ENCODE peak calls at places on chromosome 17, in eight cellular contexts. One of them, this sample, is unnamed.

GRCh38 chr17:10870651-10871050 is 32.8 kb upstream of the PIRT start:
- DNase-seq in WTC11: no peak
- DNase-seq in BJ: no peak
- DNase-seq in nephron progenitor cell: no peak
- DNase-seq in PC-9: no peak
- DNase-seq in GM10248: no peak
- DNase-seq in heart left ventricle: no peak
- DNase-seq in activated B cell treated with CpG ODN at 0.5 μM for 24 hours: no peak
- DNase-seq in this sample: no peak

GRCh38 chr17:56679148-56679766 is 85.8 kb downstream of the NOG start:
- DNase-seq in activated B cell treated with CpG ODN at 0.5 μM for 24 hours: no peak
- DNase-seq in GM10248: peak
- DNase-seq in heart left ventricle: no peak
- DNase-seq in nephron progenitor cell: peak
- DNase-seq in BJ: no peak
- DNase-seq in WTC11: no peak
- DNase-seq in PC-9: no peak
- DNase-seq in this sample: peak

GRCh38 chr17:7841309-7841621 is 7.2 kb downstream of the KDM6B start:
- DNase-seq in BJ: no peak
- DNase-seq in activated B cell treated with CpG ODN at 0.5 μM for 24 hours: no peak
- DNase-seq in GM10248: no peak
- DNase-seq in WTC11: no peak
- DNase-seq in PC-9: no peak
- DNase-seq in nephron progenitor cell: no peak
- DNase-seq in heart left ventricle: no peak
- DNase-seq in this sample: no peak

GRCh38 chr17:68861602-68862001 is 93.6 kb downstream of the ABCA8 start:
- DNase-seq in PC-9: no peak
- DNase-seq in WTC11: no peak
- DNase-seq in nephron progenitor cell: no peak
- DNase-seq in activated B cell treated with CpG ODN at 0.5 μM for 24 hours: no peak
- DNase-seq in GM10248: no peak
- DNase-seq in heart left ventricle: no peak
- DNase-seq in BJ: no peak
- DNase-seq in this sample: no peak

GRCh38 chr17:57943140-57943539 is 12.1 kb downstream of the CUEDC1 start:
- DNase-seq in GM10248: no peak
- DNase-seq in activated B cell treated with CpG ODN at 0.5 μM for 24 hours: no peak
- DNase-seq in BJ: peak
- DNase-seq in nephron progenitor cell: no peak
- DNase-seq in WTC11: no peak
- DNase-seq in PC-9: peak
- DNase-seq in heart left ventricle: no peak
- DNase-seq in this sample: no peak

GRCh38 chr17:51346218-51346982 is 86.1 kb downstream of the UTP18 start:
- DNase-seq in nephron progenitor cell: no peak
- DNase-seq in PC-9: no peak
- DNase-seq in heart left ventricle: no peak
- DNase-seq in WTC11: no peak
- DNase-seq in BJ: no peak
- DNase-seq in activated B cell treated with CpG ODN at 0.5 μM for 24 hours: no peak
- DNase-seq in GM10248: no peak
- DNase-seq in this sample: no peak

GRCh38 chr17:77151236-77151635 is 10.5 kb downstream of the SEC14L1 start:
- DNase-seq in activated B cell treated with CpG ODN at 0.5 μM for 24 hours: no peak
- DNase-seq in heart left ventricle: no peak
- DNase-seq in nephron progenitor cell: no peak
- DNase-seq in GM10248: no peak
- DNase-seq in WTC11: no peak
- DNase-seq in PC-9: no peak
- DNase-seq in BJ: no peak
- DNase-seq in this sample: no peak

GRCh38 chr17:67260051-67260987 is 15.3 kb upstream of the HELZ start:
- DNase-seq in GM10248: no peak
- DNase-seq in nephron progenitor cell: no peak
- DNase-seq in WTC11: no peak
- DNase-seq in BJ: peak
- DNase-seq in activated B cell treated with CpG ODN at 0.5 μM for 24 hours: no peak
- DNase-seq in heart left ventricle: no peak
- DNase-seq in PC-9: no peak
- DNase-seq in this sample: no peak

GRCh38 chr17:3260163-3260562 is 38.0 kb downstream of the OR3A1 start:
- DNase-seq in heart left ventricle: no peak
- DNase-seq in BJ: no peak
- DNase-seq in GM10248: no peak
- DNase-seq in WTC11: no peak
- DNase-seq in nephron progenitor cell: no peak
- DNase-seq in PC-9: no peak
- DNase-seq in activated B cell treated with CpG ODN at 0.5 μM for 24 hours: no peak
- DNase-seq in this sample: no peak

GRCh38 chr17:29977836-29978235 is 36.4 kb downstream of the EFCAB5 start:
- DNase-seq in BJ: peak
- DNase-seq in PC-9: no peak
- DNase-seq in WTC11: no peak
- DNase-seq in GM10248: no peak
- DNase-seq in heart left ventricle: no peak
- DNase-seq in activated B cell treated with CpG ODN at 0.5 μM for 24 hours: no peak
- DNase-seq in nephron progenitor cell: no peak
- DNase-seq in this sample: no peak

GRCh38 chr17:44223574-44224046 is 4.1 kb upstream of the UBTF start:
- DNase-seq in GM10248: no peak
- DNase-seq in activated B cell treated with CpG ODN at 0.5 μM for 24 hours: no peak
- DNase-seq in PC-9: no peak
- DNase-seq in nephron progenitor cell: no peak
- DNase-seq in heart left ventricle: no peak
- DNase-seq in BJ: no peak
- DNase-seq in WTC11: no peak
- DNase-seq in this sample: no peak

GRCh38 chr17:79530361-79531105 is 80.3 kb downstream of the RBFOX3 start:
- DNase-seq in GM10248: no peak
- DNase-seq in nephron progenitor cell: no peak
- DNase-seq in heart left ventricle: peak
- DNase-seq in activated B cell treated with CpG ODN at 0.5 μM for 24 hours: no peak
- DNase-seq in BJ: no peak
- DNase-seq in WTC11: no peak
- DNase-seq in PC-9: no peak
- DNase-seq in this sample: no peak

GRCh38 chr17:42525221-42525620 is 10.8 kb upstream of the NAGLU start:
- DNase-seq in GM10248: no peak
- DNase-seq in nephron progenitor cell: no peak
- DNase-seq in BJ: peak
- DNase-seq in heart left ventricle: no peak
- DNase-seq in WTC11: no peak
- DNase-seq in activated B cell treated with CpG ODN at 0.5 μM for 24 hours: no peak
- DNase-seq in PC-9: no peak
- DNase-seq in this sample: no peak

GRCh38 chr17:62854026-62854425 is 45.9 kb upstream of the MARCHF10 start:
- DNase-seq in GM10248: no peak
- DNase-seq in PC-9: no peak
- DNase-seq in heart left ventricle: no peak
- DNase-seq in BJ: peak
- DNase-seq in activated B cell treated with CpG ODN at 0.5 μM for 24 hours: no peak
- DNase-seq in WTC11: no peak
- DNase-seq in nephron progenitor cell: no peak
- DNase-seq in this sample: no peak

GRCh38 chr17:47945080-47945479 is 3.7 kb downstream of the PNPO start:
- DNase-seq in heart left ventricle: no peak
- DNase-seq in nephron progenitor cell: no peak
- DNase-seq in PC-9: no peak
- DNase-seq in activated B cell treated with CpG ODN at 0.5 μM for 24 hours: no peak
- DNase-seq in BJ: no peak
- DNase-seq in WTC11: no peak
- DNase-seq in GM10248: no peak
- DNase-seq in this sample: peak

GRCh38 chr17:47942568-47942967 is 1.2 kb downstream of the PNPO start:
- DNase-seq in PC-9: no peak
- DNase-seq in heart left ventricle: no peak
- DNase-seq in GM10248: no peak
- DNase-seq in WTC11: no peak
- DNase-seq in BJ: no peak
- DNase-seq in activated B cell treated with CpG ODN at 0.5 μM for 24 hours: no peak
- DNase-seq in nephron progenitor cell: no peak
- DNase-seq in this sample: no peak

GRCh38 chr17:47937915-47938314 is 3.5 kb upstream of the PNPO start:
- DNase-seq in GM10248: no peak
- DNase-seq in activated B cell treated with CpG ODN at 0.5 μM for 24 hours: no peak
- DNase-seq in heart left ventricle: no peak
- DNase-seq in nephron progenitor cell: no peak
- DNase-seq in WTC11: no peak
- DNase-seq in PC-9: no peak
- DNase-seq in BJ: no peak
- DNase-seq in this sample: no peak

GRCh38 chr17:47941998-47942490 is 673 bp downstream of the PNPO start:
- DNase-seq in activated B cell treated with CpG ODN at 0.5 μM for 24 hours: no peak
- DNase-seq in nephron progenitor cell: no peak
- DNase-seq in GM10248: no peak
- DNase-seq in BJ: no peak
- DNase-seq in PC-9: no peak
- DNase-seq in WTC11: no peak
- DNase-seq in heart left ventricle: no peak
- DNase-seq in this sample: peak

DNA sequence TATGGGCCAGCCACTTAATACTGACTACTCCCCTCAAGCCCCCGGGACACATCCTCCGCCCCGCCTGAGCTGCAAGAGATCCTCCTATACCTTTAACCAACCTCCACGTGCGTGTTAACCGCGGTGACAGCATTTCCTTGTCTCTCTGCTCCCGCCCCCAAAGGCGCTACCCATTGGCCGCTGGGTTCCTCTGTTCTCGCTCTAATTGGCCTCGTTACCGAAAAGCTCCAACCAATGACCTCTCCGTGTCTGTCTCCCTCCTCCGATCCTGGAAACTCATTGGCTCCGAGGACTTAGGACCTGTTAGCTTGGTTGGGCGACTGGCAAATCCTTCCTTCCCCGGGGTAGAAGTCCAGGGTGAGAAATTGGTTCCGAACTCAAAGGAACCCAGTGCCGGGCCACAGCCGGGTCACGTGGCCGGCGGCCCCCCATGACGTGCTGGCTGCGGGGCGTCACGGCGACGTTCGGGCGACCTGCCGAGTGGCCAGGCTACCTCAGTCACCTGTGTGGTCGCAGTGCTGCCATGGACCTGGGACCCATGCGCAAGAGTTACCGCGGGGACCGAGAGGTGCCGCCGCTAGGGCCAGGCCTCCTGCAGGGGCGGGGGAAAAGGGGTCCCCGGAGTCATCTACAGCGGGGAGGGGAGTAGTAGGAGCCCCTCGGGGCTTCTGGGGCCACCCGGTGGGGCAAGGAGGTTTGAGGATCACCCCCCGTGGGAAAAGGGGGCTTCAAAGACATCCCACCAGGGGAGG is at the start of gene PNPO:
- DNase-seq in heart left ventricle: peak
- DNase-seq in GM10248: peak
- DNase-seq in nephron progenitor cell: peak
- DNase-seq in PC-9: peak
- DNase-seq in WTC11: peak
- DNase-seq in BJ: peak
- DNase-seq in activated B cell treated with CpG ODN at 0.5 μM for 24 hours: peak
- DNase-seq in this sample: peak
- TF ChIP-seq CTCF in heart left ventricle: peak
- TF ChIP-seq CTCF in GM10248: no peak
- TF ChIP-seq CTCF in nephron progenitor cell: no peak
- TF ChIP-seq CTCF in PC-9: no peak
- TF ChIP-seq CTCF in WTC11: no peak
- TF ChIP-seq CTCF in BJ: peak
- TF ChIP-seq CTCF in activated B cell treated with CpG ODN at 0.5 μM for 24 hours: no peak
- TF ChIP-seq CTCF in this sample: no peak

GRCh38 chr17:15029469-15029868 is 235.7 kb downstream of the PMP22 start:
- DNase-seq in PC-9: no peak
- DNase-seq in nephron progenitor cell: no peak
- DNase-seq in activated B cell treated with CpG ODN at 0.5 μM for 24 hours: no peak
- DNase-seq in WTC11: no peak
- DNase-seq in BJ: no peak
- DNase-seq in GM10248: no peak
- DNase-seq in heart left ventricle: no peak
- DNase-seq in this sample: no peak
- TF ChIP-seq CTCF in PC-9: no peak
- TF ChIP-seq CTCF in nephron progenitor cell: no peak
- TF ChIP-seq CTCF in activated B cell treated with CpG ODN at 0.5 μM for 24 hours: no peak
- TF ChIP-seq CTCF in WTC11: no peak
- TF ChIP-seq CTCF in BJ: no peak
- TF ChIP-seq CTCF in GM10248: no peak
- TF ChIP-seq CTCF in heart left ventricle: no peak
- TF ChIP-seq CTCF in this sample: no peak

GRCh38 chr17:60640503-60640902 is 37.1 kb upstream of the BCAS3 start:
- DNase-seq in nephron progenitor cell: no peak
- DNase-seq in BJ: no peak
- DNase-seq in heart left ventricle: no peak
- DNase-seq in GM10248: no peak
- DNase-seq in WTC11: no peak
- DNase-seq in PC-9: peak
- DNase-seq in activated B cell treated with CpG ODN at 0.5 μM for 24 hours: no peak
- DNase-seq in this sample: no peak
- TF ChIP-seq CTCF in nephron progenitor cell: peak
- TF ChIP-seq CTCF in BJ: peak
- TF ChIP-seq CTCF in heart left ventricle: peak
- TF ChIP-seq CTCF in GM10248: peak
- TF ChIP-seq CTCF in WTC11: peak
- TF ChIP-seq CTCF in PC-9: peak
- TF ChIP-seq CTCF in activated B cell treated with CpG ODN at 0.5 μM for 24 hours: no peak
- TF ChIP-seq CTCF in this sample: no peak

GRCh38 chr17:49362723-49363117 is 670 bp upstream of the ZNF652 start:
- DNase-seq in PC-9: no peak
- DNase-seq in activated B cell treated with CpG ODN at 0.5 μM for 24 hours: no peak
- DNase-seq in WTC11: no peak
- DNase-seq in GM10248: no peak
- DNase-seq in BJ: no peak
- DNase-seq in nephron progenitor cell: no peak
- DNase-seq in heart left ventricle: no peak
- DNase-seq in this sample: no peak

GRCh38 chr17:49363251-49363650 is 1.2 kb upstream of the ZNF652 start:
- DNase-seq in nephron progenitor cell: no peak
- DNase-seq in BJ: no peak
- DNase-seq in activated B cell treated with CpG ODN at 0.5 μM for 24 hours: no peak
- DNase-seq in WTC11: no peak
- DNase-seq in PC-9: no peak
- DNase-seq in GM10248: no peak
- DNase-seq in heart left ventricle: no peak
- DNase-seq in this sample: no peak

GRCh38 chr17:49364119-49364518 is 2.1 kb upstream of the ZNF652 start:
- DNase-seq in PC-9: no peak
- DNase-seq in activated B cell treated with CpG ODN at 0.5 μM for 24 hours: no peak
- DNase-seq in BJ: no peak
- DNase-seq in WTC11: no peak
- DNase-seq in GM10248: no peak
- DNase-seq in nephron progenitor cell: no peak
- DNase-seq in heart left ventricle: no peak
- DNase-seq in this sample: no peak

GRCh38 chr17:49369089-49369488 is 7.0 kb upstream of the ZNF652 start:
- DNase-seq in nephron progenitor cell: no peak
- DNase-seq in activated B cell treated with CpG ODN at 0.5 μM for 24 hours: no peak
- DNase-seq in PC-9: no peak
- DNase-seq in BJ: no peak
- DNase-seq in WTC11: no peak
- DNase-seq in heart left ventricle: no peak
- DNase-seq in GM10248: no peak
- DNase-seq in this sample: no peak

DNA sequence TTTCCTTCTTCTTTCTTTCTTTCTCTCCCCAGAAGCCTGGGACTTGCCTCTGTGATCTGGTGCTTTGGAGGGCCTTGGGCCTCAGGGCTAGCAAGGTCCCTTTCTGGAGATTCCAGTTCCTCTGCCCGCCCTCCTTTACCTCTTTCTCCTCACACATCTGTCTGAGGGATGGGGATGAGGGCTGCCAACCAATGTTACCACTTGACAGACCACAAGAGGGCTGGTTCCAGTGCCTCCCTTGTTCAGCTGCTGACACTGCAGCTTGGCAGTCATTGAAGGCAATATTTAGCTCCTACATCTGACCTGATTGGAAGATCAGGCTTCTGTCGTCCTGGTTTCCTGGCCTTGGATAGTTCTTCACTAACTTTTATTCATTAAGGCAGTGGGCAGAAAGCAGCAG is 3.6 kb upstream of the ZNF652 start:
- DNase-seq in WTC11: peak
- DNase-seq in activated B cell treated with CpG ODN at 0.5 μM for 24 hours: no peak
- DNase-seq in GM10248: no peak
- DNase-seq in heart left ventricle: no peak
- DNase-seq in nephron progenitor cell: no peak
- DNase-seq in PC-9: no peak
- DNase-seq in BJ: no peak
- DNase-seq in this sample: peak
- TF ChIP-seq CTCF in WTC11: no peak
- TF ChIP-seq CTCF in activated B cell treated with CpG ODN at 0.5 μM for 24 hours: no peak
- TF ChIP-seq CTCF in GM10248: no peak
- TF ChIP-seq CTCF in heart left ventricle: peak
- TF ChIP-seq CTCF in nephron progenitor cell: no peak
- TF ChIP-seq CTCF in PC-9: no peak
- TF ChIP-seq CTCF in BJ: no peak
- TF ChIP-seq CTCF in this sample: no peak